ENCODE peak calls at places on chromosome 9, in nine cellular contexts. I is sigmoid colon, O is endothelial cell of umbilical vein, B is GM12891, D is stomach, Q is transverse colon, X is IMR-90, J is ovary, W is breast epithelium. Z is an unnamed sample.

GRCh38 chr9:15349892-15350761 is 43.1 kb upstream of the TTC39B start:
- DNase-seq in B (no peak), J (no peak), I (no peak), W (no peak), Q (peak; percentile 67), O (no peak), X (peak; percentile 18), D (peak; percentile 72), Z (no peak)

GRCh38 chr9:128068656-128069221 is 707 bp downstream of the SLC25A25 start:
- DNase-seq in X (no peak), D (no peak), I (no peak), J (peak; percentile 47), W (no peak), B (no peak), O (peak; percentile 26), Q (no peak), Z (no peak)

GRCh38 chr9:105114318-105114717 is 130.1 kb upstream of the SLC44A1 start:
- DNase-seq in X (no peak), W (no peak), D (no peak), J (no peak), B (no peak), I (no peak), Q (no peak), O (no peak), Z (no peak)

GRCh38 chr9:70587143-70587710 is 172.8 kb upstream of the KLF9 start:
- DNase-seq in W (no peak), X (peak; percentile 86), B (no peak), I (peak; percentile 77), D (no peak), O (peak; percentile 83), Q (no peak), J (no peak), Z (no peak)

GRCh38 chr9:129487658-129488483 is 133.0 kb downstream of the C9orf50 start:
- DNase-seq in Q (no peak), J (peak; percentile 69), W (peak; percentile 59), I (peak; percentile 91), O (peak; percentile 67), X (peak; percentile 65), B (no peak), D (peak; percentile 49), Z (peak; percentile 47)

GRCh38 chr9:21524099-21524830 is 42.2 kb upstream of the IFNE start:
- DNase-seq in D (no peak), O (no peak), B (no peak), I (no peak), X (no peak), Q (no peak), J (no peak), W (no peak), Z (no peak)

GRCh38 chr9:100277166-100277979 is 75.4 kb downstream of the TEX10 start:
- DNase-seq in X (peak; percentile 61), O (no peak), D (no peak), I (no peak), W (no peak), B (no peak), Q (no peak), J (no peak), Z (no peak)

GRCh38 chr9:96169488-96169887 is 132.5 kb downstream of the HSD17B3 start:
- DNase-seq in X (peak; percentile 4), J (peak; percentile 23), D (peak; percentile 64), Q (peak; percentile 62), I (peak; percentile 69), W (no peak), B (no peak), O (no peak), Z (no peak)

GRCh38 chr9:135023389-135023788 is 64.1 kb upstream of the OLFM1 start:
- DNase-seq in W (peak; percentile 95), Q (no peak), O (peak; percentile 7), J (no peak), B (no peak), I (no peak), X (no peak), D (no peak), Z (no peak)

GRCh38 chr9:116741106-116741740 is 54.1 kb downstream of the TRIM32 start:
- DNase-seq in B (no peak), D (no peak), W (no peak), Q (no peak), J (no peak), O (no peak), I (no peak), X (no peak), Z (no peak)

GRCh38 chr9:121122450-121123032 is 47.8 kb downstream of the CNTRL start:
- DNase-seq in O (peak; percentile 48), I (no peak), X (no peak), B (no peak), Q (no peak), D (no peak), W (no peak), J (no peak), Z (no peak)

GRCh38 chr9:121123816-121124536 is 49.2 kb downstream of the CNTRL start:
- DNase-seq in Q (no peak), X (no peak), J (no peak), I (no peak), W (no peak), B (no peak), O (no peak), D (no peak), Z (no peak)

GRCh38 chr9:121118266-121118665 is 43.5 kb downstream of the CNTRL start:
- DNase-seq in O (peak; percentile 82), D (no peak), X (no peak), I (no peak), W (no peak), Q (no peak), J (no peak), B (no peak), Z (no peak)

GRCh38 chr9:121120386-121120785 is 45.6 kb downstream of the CNTRL start:
- DNase-seq in J (no peak), I (no peak), W (no peak), O (no peak), Q (no peak), D (no peak), X (no peak), B (no peak), Z (no peak)

DNA sequence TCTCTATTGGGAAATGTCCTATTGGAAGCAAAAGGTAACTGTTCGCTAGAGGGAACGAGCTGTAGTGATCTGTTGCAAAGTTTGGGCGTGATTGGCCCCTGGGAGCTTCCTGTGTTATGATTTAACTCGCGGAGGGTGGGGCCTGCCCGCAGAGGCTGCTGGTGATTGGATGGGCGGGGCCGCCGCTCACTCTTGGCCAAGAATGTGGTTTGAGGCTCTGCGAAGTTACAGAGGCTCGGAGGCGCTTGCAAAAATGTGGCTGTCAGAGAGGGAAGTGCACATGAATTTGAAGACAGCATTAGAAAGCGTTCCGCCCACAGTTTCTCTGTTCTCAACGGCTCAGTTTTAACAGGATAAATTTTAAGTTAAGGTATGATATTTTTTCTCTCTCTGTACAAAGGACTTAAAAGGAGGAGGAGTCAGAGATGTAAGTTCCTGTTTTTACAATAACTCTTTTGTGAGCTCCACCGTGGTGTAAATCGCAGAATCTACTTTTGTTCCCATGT is 46.9 kb downstream of the CNTRL start:
- DNase-seq in X (peak; percentile 94), D (peak; percentile 98), W (peak; percentile 98), Q (peak; percentile 97), B (peak; percentile 44), O (peak; percentile 98), I (peak; percentile 99), J (peak; percentile 94), Z (peak; percentile 94)
- TF ChIP-seq POLR2A in X (no peak), D (no peak), W (no peak), Q (peak; percentile 33), B (peak; percentile 80), O (peak; percentile 65), I (no peak), J (no peak), Z (peak; percentile 38)

GRCh38 chr9:35406183-35406959 is 83.5 kb upstream of the RUSC2 start:
- DNase-seq in X (no peak), D (peak; percentile 73), B (no peak), J (peak; percentile 70), O (no peak), Q (peak; percentile 27), I (no peak), W (no peak), Z (peak; percentile 47)
- TF ChIP-seq POLR2A in X (no peak), D (no peak), B (no peak), J (no peak), O (no peak), Q (peak; percentile 17), I (no peak), W (no peak), Z (no peak)

DNA sequence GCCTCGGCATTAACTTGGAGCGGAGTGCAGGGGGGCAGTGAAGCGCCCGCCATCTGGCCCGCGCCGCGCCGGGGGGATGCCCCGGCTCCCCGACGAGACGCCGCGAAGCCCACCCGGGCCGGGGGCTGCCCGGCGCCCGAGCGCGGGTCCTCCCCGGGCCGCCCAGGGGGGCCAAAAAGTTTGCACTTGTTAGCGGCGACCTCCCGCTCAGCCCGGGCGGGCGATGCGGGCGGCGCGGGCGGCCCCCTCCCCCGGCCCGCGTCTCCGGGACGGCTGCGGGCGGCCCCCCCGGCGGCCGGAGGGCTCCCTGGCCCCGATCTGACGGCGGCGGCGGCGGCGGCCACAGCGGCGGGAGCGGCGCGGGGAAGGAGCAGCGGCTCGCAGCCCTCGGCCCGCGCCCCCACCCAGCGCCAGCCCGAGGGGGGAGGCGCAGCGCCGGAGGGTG is at the start of gene NTNG2:
- DNase-seq in J (no peak), X (no peak), Q (no peak), D (no peak), I (no peak), B (no peak), W (no peak), O (no peak), Z (no peak)
- TF ChIP-seq POLR2A in J (no peak), X (no peak), Q (no peak), D (no peak), I (no peak), B (no peak), W (no peak), O (no peak), Z (no peak)

GRCh38 chr9:91817106-91817492 is 132.9 kb downstream of the ROR2 start:
- DNase-seq in D (no peak), J (no peak), B (no peak), I (peak; percentile 64), W (no peak), O (no peak), Q (no peak), X (no peak), Z (no peak)

GRCh38 chr9:91817493-91818225 is 132.4 kb downstream of the ROR2 start:
- DNase-seq in D (no peak), W (no peak), X (peak; percentile 95), O (peak; percentile 21), Q (no peak), J (peak; percentile 52), I (peak; percentile 69), B (no peak), Z (no peak)

GRCh38 chr9:91816356-91816755 is 133.7 kb downstream of the ROR2 start:
- DNase-seq in I (peak; percentile 70), X (no peak), Q (no peak), J (no peak), O (no peak), W (no peak), B (no peak), D (no peak), Z (no peak)

GRCh38 chr9:91818647-91819403 is 131.2 kb downstream of the ROR2 start:
- DNase-seq in O (no peak), Q (no peak), I (peak; percentile 56), W (no peak), D (no peak), J (no peak), B (no peak), X (no peak), Z (no peak)

DNA sequence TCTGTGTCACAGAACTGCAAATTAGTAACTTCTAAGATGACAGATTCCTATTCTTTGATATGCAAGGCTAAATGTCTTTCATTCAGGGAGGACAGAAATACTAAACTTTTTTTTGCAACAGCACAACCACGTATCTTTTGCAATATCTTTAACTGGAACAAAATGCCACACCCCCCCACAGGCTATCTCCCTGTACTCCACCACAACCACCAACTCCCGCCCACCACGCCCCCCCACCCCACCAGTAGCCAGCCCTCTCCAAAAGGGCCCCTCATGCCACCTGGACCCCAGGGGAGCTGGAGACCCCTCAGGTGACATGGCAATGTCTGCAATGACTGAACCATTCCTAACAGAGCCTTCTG is 131.8 kb downstream of the ROR2 start:
- DNase-seq in W (no peak), D (no peak), I (peak; percentile 72), J (no peak), Q (no peak), X (no peak), O (no peak), B (no peak), Z (peak; percentile 19)
- TF ChIP-seq POLR2A in W (no peak), D (no peak), I (no peak), J (no peak), Q (no peak), X (no peak), O (no peak), B (no peak), Z (no peak)

Z was measured in erythroblast.